ENCODE peak calls at places on chromosomes 3 and 15, in six cellular contexts. One of them, this sample, is unnamed.

GRCh38 chr3:59914251-59914650 is 864.4 kb upstream of the CFAP20DC start:
- DNase-seq in Kasumi-1: no peak
- DNase-seq in stomach: no peak
- DNase-seq in uterus: no peak
- DNase-seq in fibroblast of lung: no peak
- DNase-seq in fibroblast of the conjunctiva: no peak
- DNase-seq in this sample: no peak

GRCh38 chr3:143171656-143172055 is 52.1 kb downstream of the CHST2 start:
- DNase-seq in Kasumi-1: no peak
- DNase-seq in fibroblast of the conjunctiva: no peak
- DNase-seq in fibroblast of lung: peak
- DNase-seq in stomach: no peak
- DNase-seq in uterus: no peak
- DNase-seq in this sample: no peak

GRCh38 chr3:149476135-149476684 is 1.7 kb downstream of the TM4SF4 start:
- DNase-seq in fibroblast of lung: no peak
- DNase-seq in fibroblast of the conjunctiva: no peak
- DNase-seq in Kasumi-1: peak
- DNase-seq in stomach: no peak
- DNase-seq in uterus: no peak
- DNase-seq in this sample: no peak

GRCh38 chr3:131491775-131492174 is 11.0 kb downstream of the MRPL3 start:
- DNase-seq in Kasumi-1: no peak
- DNase-seq in fibroblast of the conjunctiva: no peak
- DNase-seq in uterus: no peak
- DNase-seq in fibroblast of lung: no peak
- DNase-seq in stomach: no peak
- DNase-seq in this sample: no peak

GRCh38 chr3:9862391-9863235 is 17.4 kb downstream of the CIDEC start:
- DNase-seq in stomach: peak
- DNase-seq in fibroblast of the conjunctiva: no peak
- DNase-seq in uterus: peak
- DNase-seq in Kasumi-1: no peak
- DNase-seq in fibroblast of lung: peak
- DNase-seq in this sample: peak

GRCh38 chr3:37229291-37229690 is 54.9 kb upstream of the LRRFIP2 start:
- DNase-seq in Kasumi-1: no peak
- DNase-seq in stomach: no peak
- DNase-seq in fibroblast of the conjunctiva: no peak
- DNase-seq in fibroblast of lung: no peak
- DNase-seq in uterus: no peak
- DNase-seq in this sample: no peak

GRCh38 chr3:114809668-114810413 is 337.2 kb downstream of the ZBTB20 start:
- DNase-seq in stomach: no peak
- DNase-seq in fibroblast of lung: peak
- DNase-seq in fibroblast of the conjunctiva: no peak
- DNase-seq in uterus: no peak
- DNase-seq in Kasumi-1: no peak
- DNase-seq in this sample: no peak

GRCh38 chr3:134449277-134449676 is 36.5 kb downstream of the ANAPC13 start:
- DNase-seq in uterus: peak
- DNase-seq in fibroblast of lung: peak
- DNase-seq in fibroblast of the conjunctiva: no peak
- DNase-seq in stomach: peak
- DNase-seq in Kasumi-1: no peak
- DNase-seq in this sample: peak

GRCh38 chr15:62549345-62549970 is 384.4 kb upstream of the C2CD4B start:
- DNase-seq in stomach: peak
- DNase-seq in fibroblast of the conjunctiva: peak
- DNase-seq in fibroblast of lung: peak
- DNase-seq in Kasumi-1: peak
- DNase-seq in uterus: no peak
- DNase-seq in this sample: no peak

GRCh38 chr15:57321973-57322601 is 54.2 kb upstream of the CGNL1 start:
- DNase-seq in Kasumi-1: peak
- DNase-seq in stomach: no peak
- DNase-seq in uterus: no peak
- DNase-seq in fibroblast of lung: no peak
- DNase-seq in fibroblast of the conjunctiva: no peak
- DNase-seq in this sample: peak

GRCh38 chr15:63041982-63042878 is at the start of gene TPM1:
- DNase-seq in stomach: peak
- DNase-seq in fibroblast of lung: peak
- DNase-seq in uterus: peak
- DNase-seq in fibroblast of the conjunctiva: peak
- DNase-seq in Kasumi-1: no peak
- DNase-seq in this sample: peak

GRCh38 chr3:186815490-186815889 is 9.2 kb upstream of the RFC4 start:
- DNase-seq in fibroblast of lung: peak
- DNase-seq in stomach: no peak
- DNase-seq in fibroblast of the conjunctiva: no peak
- DNase-seq in uterus: no peak
- DNase-seq in Kasumi-1: peak
- DNase-seq in this sample: no peak

GRCh38 chr3:140100479-140100878 is 165.5 kb downstream of the CLSTN2 start:
- DNase-seq in stomach: no peak
- DNase-seq in uterus: no peak
- DNase-seq in fibroblast of lung: no peak
- DNase-seq in Kasumi-1: no peak
- DNase-seq in fibroblast of the conjunctiva: no peak
- DNase-seq in this sample: no peak

GRCh38 chr3:39146611-39147373 is 6.6 kb downstream of the CSRNP1 start:
- DNase-seq in uterus: peak
- DNase-seq in stomach: peak
- DNase-seq in Kasumi-1: peak
- DNase-seq in fibroblast of the conjunctiva: peak
- DNase-seq in fibroblast of lung: peak
- DNase-seq in this sample: peak

GRCh38 chr15:82942691-82943090 is 9.8 kb downstream of the HOMER2 start:
- DNase-seq in Kasumi-1: no peak
- DNase-seq in fibroblast of the conjunctiva: no peak
- DNase-seq in uterus: no peak
- DNase-seq in fibroblast of lung: no peak
- DNase-seq in stomach: peak
- DNase-seq in this sample: no peak

GRCh38 chr3:184315871-184316661 is 1.7 kb downstream of the EIF4G1 start:
- DNase-seq in fibroblast of lung: peak
- DNase-seq in fibroblast of the conjunctiva: no peak
- DNase-seq in Kasumi-1: no peak
- DNase-seq in stomach: no peak
- DNase-seq in uterus: no peak
- DNase-seq in this sample: peak

GRCh38 chr3:128493221-128494151 is 485 bp upstream of the GATA2 start:
- DNase-seq in uterus: peak
- DNase-seq in stomach: no peak
- DNase-seq in Kasumi-1: no peak
- DNase-seq in fibroblast of the conjunctiva: no peak
- DNase-seq in fibroblast of lung: no peak
- DNase-seq in this sample: peak

GRCh38 chr3:101780661-101781060 is 1.6 kb downstream of the NXPE3 start:
- DNase-seq in Kasumi-1: no peak
- DNase-seq in uterus: peak
- DNase-seq in stomach: no peak
- DNase-seq in fibroblast of the conjunctiva: peak
- DNase-seq in fibroblast of lung: peak
- DNase-seq in this sample: no peak

GRCh38 chr3:150905766-150906165 is 527 bp upstream of the MINDY4B start:
- DNase-seq in fibroblast of lung: no peak
- DNase-seq in stomach: no peak
- DNase-seq in fibroblast of the conjunctiva: no peak
- DNase-seq in Kasumi-1: no peak
- DNase-seq in uterus: no peak
- DNase-seq in this sample: no peak

GRCh38 chr3:13279532-13279910 is 140.6 kb downstream of the NUP210 start:
- DNase-seq in stomach: no peak
- DNase-seq in Kasumi-1: no peak
- DNase-seq in fibroblast of the conjunctiva: no peak
- DNase-seq in uterus: no peak
- DNase-seq in fibroblast of lung: no peak
- DNase-seq in this sample: no peak

GRCh38 chr3:54966979-54967378 is 39.1 kb upstream of the LRTM1 start:
- DNase-seq in uterus: no peak
- DNase-seq in fibroblast of the conjunctiva: no peak
- DNase-seq in Kasumi-1: no peak
- DNase-seq in stomach: no peak
- DNase-seq in fibroblast of lung: no peak
- DNase-seq in this sample: no peak

GRCh38 chr3:64653101-64653500 is 34.7 kb downstream of the ADAMTS9 start:
- DNase-seq in fibroblast of lung: no peak
- DNase-seq in stomach: no peak
- DNase-seq in Kasumi-1: no peak
- DNase-seq in fibroblast of the conjunctiva: no peak
- DNase-seq in uterus: no peak
- DNase-seq in this sample: no peak

GRCh38 chr15:75037685-75038084 is 14.3 kb downstream of the PPCDC start:
- DNase-seq in Kasumi-1: no peak
- DNase-seq in fibroblast of the conjunctiva: no peak
- DNase-seq in uterus: no peak
- DNase-seq in stomach: no peak
- DNase-seq in fibroblast of lung: no peak
- DNase-seq in this sample: no peak

GRCh38 chr3:27927882-27928281 is 205.8 kb upstream of the EOMES start:
- DNase-seq in fibroblast of the conjunctiva: no peak
- DNase-seq in uterus: no peak
- DNase-seq in fibroblast of lung: no peak
- DNase-seq in stomach: no peak
- DNase-seq in Kasumi-1: peak
- DNase-seq in this sample: no peak